ENCODE peak calls at places on chromosomes 13 and 19, in six cellular contexts. T, I, L, R, U and C are unnamed samples.
A peak's percentile ranks its signal among the peaks of the same experiment; 100 is the strongest.

GRCh38 chr13:77176350-77176749 is 149.4 kb upstream of the FBXL3 start:
- DNase-seq in T (no peak), I (no peak), L (no peak), R (no peak), U (no peak), C (no peak)

GRCh38 chr19:14203258-14203657 is 2.7 kb downstream of the ADGRL1 start:
- DNase-seq in T (no peak), I (no peak), L (no peak), R (no peak), U (no peak), C (no peak)

GRCh38 chr13:48939728-48940127 is 36.0 kb upstream of the FNDC3A start:
- DNase-seq in T (no peak), I (no peak), L (no peak), R (no peak), U (no peak), C (no peak)

GRCh38 chr19:30320916-30321315 is 51.3 kb upstream of the ZNF536 start:
- DNase-seq in T (no peak), I (no peak), L (no peak), R (no peak), U (no peak), C (no peak)

GRCh38 chr13:73040968-73041580 is 17.7 kb upstream of the KLF5 start:
- DNase-seq in T (no peak), I (no peak), L (no peak), R (no peak), U (no peak), C (no peak)

GRCh38 chr19:16566161-16566560 is 6.1 kb downstream of the SLC35E1 start:
- DNase-seq in T (peak; percentile 83), I (no peak), L (no peak), R (no peak), U (no peak), C (no peak)

GRCh38 chr13:23570931-23571330 is 719 bp downstream of the TNFRSF19 start:
- DNase-seq in T (no peak), I (no peak), L (no peak), R (no peak), U (no peak), C (no peak)

GRCh38 chr19:4896372-4896771 is 6.3 kb downstream of the ARRDC5 start:
- DNase-seq in T (no peak), I (no peak), L (no peak), R (no peak), U (no peak), C (no peak)

GRCh38 chr13:74074723-74075122 is 59.5 kb downstream of the KLF12 start:
- DNase-seq in T (peak; percentile 51), I (no peak), L (no peak), R (no peak), U (no peak), C (no peak)

GRCh38 chr19:53037101-53038097 is 7.1 kb upstream of the ERVV-2 start:
- DNase-seq in T (peak; percentile 42), I (no peak), L (no peak), R (peak; percentile 85), U (no peak), C (no peak)

GRCh38 chr19:54724644-54725043 is 402 bp downstream of the KIR3DL3 start:
- DNase-seq in T (no peak), I (no peak), L (no peak), R (no peak), U (no peak), C (no peak)

GRCh38 chr13:74768521-74769090 is 634.4 kb upstream of the KLF12 start:
- DNase-seq in T (no peak), I (no peak), L (no peak), R (no peak), U (no peak), C (peak; percentile 52)

GRCh38 chr19:54881884-54882283 is 7.8 kb downstream of the FCAR start:
- DNase-seq in T (no peak), I (no peak), L (no peak), R (no peak), U (no peak), C (no peak)

GRCh38 chr13:112690242-112690943 is 555 bp downstream of the ATP11A start:
- DNase-seq in T (peak; percentile 24), I (no peak), L (no peak), R (peak; percentile 84), U (no peak), C (no peak)

GRCh38 chr19:34556500-34556899 is 74.9 kb downstream of the WTIP start:
- DNase-seq in T (peak; percentile 8), I (peak; percentile 10), L (no peak), R (no peak), U (no peak), C (no peak)

GRCh38 chr19:49557641-49558325 is 22.6 kb downstream of the NOSIP start:
- DNase-seq in T (no peak), I (no peak), L (no peak), R (no peak), U (no peak), C (no peak)

GRCh38 chr13:76890036-76890435 is 3.8 kb upstream of the KCTD12 start:
- DNase-seq in T (no peak), I (no peak), L (no peak), R (no peak), U (no peak), C (no peak)

GRCh38 chr19:23392706-23393105 is 2.6 kb downstream of the ZNF91 start:
- DNase-seq in T (no peak), I (no peak), L (no peak), R (no peak), U (no peak), C (no peak)

GRCh38 chr19:50192463-50193211 is 10.8 kb upstream of the MYH14 start:
- DNase-seq in T (no peak), I (no peak), L (no peak), R (no peak), U (no peak), C (no peak)

GRCh38 chr19:53471916-53472315 is 4.4 kb downstream of the ZNF813 start:
- DNase-seq in T (no peak), I (no peak), L (no peak), R (no peak), U (no peak), C (no peak)

GRCh38 chr19:1446713-1447564 is 3.0 kb upstream of the APC2 start:
- DNase-seq in T (no peak), I (no peak), L (no peak), R (peak; percentile 73), U (no peak), C (no peak)

GRCh38 chr13:29914591-29914990 is 64.2 kb upstream of the UBL3 start:
- DNase-seq in T (no peak), I (no peak), L (no peak), R (no peak), U (no peak), C (no peak)

GRCh38 chr19:14149509-14149994 is 13.2 kb upstream of the ASF1B start:
- DNase-seq in T (peak; percentile 84), I (no peak), L (no peak), R (peak; percentile 77), U (no peak), C (no peak)

GRCh38 chr13:34044041-34044440 is 226.1 kb downstream of the RFC3 start:
- DNase-seq in T (no peak), I (no peak), L (no peak), R (no peak), U (no peak), C (no peak)

GRCh38 chr19:8149261-8150094 is at the start of gene FBN3:
- DNase-seq in T (no peak), I (no peak), L (no peak), R (peak; percentile 73), U (no peak), C (no peak)

GRCh38 chr13:110185696-110186095 is 121.3 kb downstream of the COL4A1 start:
- DNase-seq in T (no peak), I (no peak), L (no peak), R (no peak), U (no peak), C (no peak)

DNA sequence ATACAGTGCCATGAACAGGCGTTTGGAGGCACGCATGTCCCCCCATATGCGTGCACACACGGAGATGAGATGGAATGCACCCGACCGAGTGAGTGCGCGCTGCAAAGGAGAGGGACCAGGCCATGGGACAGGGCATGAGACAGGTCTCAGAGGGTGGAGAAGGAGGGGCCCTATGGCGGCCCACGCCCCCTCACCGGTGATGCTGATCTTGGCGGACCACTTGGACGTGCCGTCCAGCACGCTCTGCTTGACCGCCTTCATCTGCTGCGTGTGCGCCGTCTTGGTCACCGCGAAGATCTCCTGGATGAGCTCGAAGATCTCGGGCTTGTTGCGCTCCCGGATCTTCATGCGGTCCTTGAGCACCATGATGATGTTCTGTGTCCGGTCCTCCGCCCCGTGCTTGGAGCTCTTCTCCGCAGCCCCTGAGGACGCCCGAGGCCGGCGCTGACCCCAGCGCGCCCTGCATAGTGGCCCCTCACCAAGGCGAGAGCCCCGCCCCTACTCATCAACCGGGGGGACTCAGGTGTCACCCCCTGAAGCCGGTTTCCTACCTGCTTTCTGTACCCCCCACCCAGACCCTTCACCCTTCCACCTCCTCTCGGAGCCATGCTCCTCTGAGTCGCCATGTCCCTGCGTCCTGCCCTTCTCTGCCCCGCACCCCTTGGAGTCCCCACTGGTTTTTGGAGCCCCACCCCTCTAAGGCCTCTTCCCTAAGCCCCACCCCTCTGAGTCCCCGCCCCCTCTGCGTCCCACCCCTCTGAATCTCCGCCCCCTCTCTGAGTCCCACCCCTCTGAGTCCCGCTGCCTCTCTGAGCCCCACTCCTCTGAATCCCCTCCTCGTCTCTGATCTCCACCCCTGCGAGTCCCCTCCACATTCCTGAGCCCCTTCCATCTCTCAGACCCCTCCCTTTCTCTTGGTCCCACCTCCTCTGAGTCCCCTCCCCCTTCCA is 40.8 kb downstream of the UNC13A start:
- DNase-seq in T (no peak), I (no peak), L (no peak), R (peak; percentile 77), U (no peak), C (no peak)
- H3K9ac ChIP-seq in T (no peak overlapping the region), I (no peak overlapping the region), L (no peak overlapping the region), R (no peak overlapping the region), U (no peak overlapping the region), C (no peak overlapping the region)

GRCh38 chr13:93230466-93230865 is 3.9 kb downstream of the GPC6 start:
- DNase-seq in T (no peak), I (no peak), L (no peak), R (no peak), U (no peak), C (no peak)
- H3K4me3 ChIP-seq in T (no peak overlapping the region), I (no peak overlapping the region), L (no peak overlapping the region), R (no peak overlapping the region), U (no peak overlapping the region), C (peak overlapping the region; percentile 89)

GRCh38 chr13:114282143-114282685 is 813 bp downstream of the UPF3A start:
- DNase-seq in T (peak; percentile 83), I (no peak), L (peak; percentile 23), R (peak; percentile 78), U (no peak), C (no peak)

GRCh38 chr13:114279146-114279545 is 2.3 kb upstream of the UPF3A start:
- DNase-seq in T (peak; percentile 25), I (no peak), L (no peak), R (no peak), U (no peak), C (no peak)

GRCh38 chr13:114279770-114280169 is 1.6 kb upstream of the UPF3A start:
- DNase-seq in T (no peak), I (no peak), L (no peak), R (no peak), U (no peak), C (no peak)

GRCh38 chr13:114283581-114283980 is 2.2 kb downstream of the UPF3A start:
- DNase-seq in T (no peak), I (no peak), L (no peak), R (no peak), U (no peak), C (no peak)

GRCh38 chr13:114281351-114282142 is at the start of gene UPF3A:
- DNase-seq in T (peak; percentile 89), I (peak; percentile 81), L (peak; percentile 62), R (peak; percentile 95), U (peak; percentile 63), C (no peak)
- TF ChIP-seq POLR2AphosphoS5 in T (peak; percentile 77), I (peak; percentile 85), L (peak; percentile 83), R (peak; percentile 87), U (peak; percentile 87), C (peak; percentile 91)

GRCh38 chr13:60043262-60043661 is 120.5 kb downstream of the DIAPH3 start:
- DNase-seq in T (no peak), I (no peak), L (no peak), R (peak; percentile 5), U (no peak), C (no peak)
- H3K9ac ChIP-seq in T (no peak overlapping the region), I (no peak overlapping the region), L (no peak overlapping the region), R (peak overlapping the region; percentile 8), U (no peak overlapping the region), C (no peak overlapping the region)